ENCODE peak calls at places on chromosomes 4 and X, in nine cellular contexts. U is tibial artery, K is kidney, M is uterus, O is cardiac muscle cell, G is sigmoid colon, D is brain microvascular endothelial cell, Q is hepatocyte, J is lower lobe of right lung. T is an unnamed sample.

GRCh38 chr4:154456240-154456639 is 35.4 kb downstream of the DCHS2 start:
- DNase-seq in K (no peak), Q (no peak), M (no peak), G (no peak), J (no peak), D (no peak), U (no peak), O (no peak), T (no peak)

GRCh38 chr4:99755223-99755944 is 61.2 kb upstream of the DAPP1 start:
- DNase-seq in K (no peak), Q (no peak), U (no peak), O (peak), D (peak), J (no peak), G (no peak), M (no peak), T (no peak)

GRCh38 chr4:30718021-30718888 is 1.9 kb upstream of the PCDH7 start:
- DNase-seq in Q (peak), D (peak), K (peak), U (peak), M (peak), J (no peak), G (peak), O (peak), T (no peak)

GRCh38 chr4:43766648-43767047 is 682.0 kb downstream of the KCTD8 start:
- DNase-seq in J (no peak), Q (no peak), D (no peak), O (no peak), K (no peak), G (no peak), U (no peak), M (no peak), T (no peak)

GRCh38 chr4:45679411-45679810 is 444.4 kb downstream of the GABRG1 start:
- DNase-seq in J (no peak), K (no peak), G (no peak), Q (no peak), D (no peak), M (no peak), U (no peak), O (no peak), T (no peak)

GRCh38 chr4:2268357-2269205 is 6.7 kb upstream of the MXD4 start:
- DNase-seq in O (no peak), K (no peak), M (no peak), J (no peak), Q (no peak), D (no peak), U (no peak), G (no peak), T (no peak)

GRCh38 chrX:119155416-119156035 is 27.9 kb upstream of the KIAA1210 start:
- DNase-seq in J (no peak), M (no peak), D (peak), O (peak), Q (peak), K (no peak), U (no peak), G (no peak), T (no peak)

GRCh38 chr4:176064539-176064938 is 1.1 kb upstream of the WDR17 start:
- DNase-seq in D (no peak), M (no peak), O (no peak), J (no peak), K (no peak), U (no peak), Q (no peak), G (no peak), T (no peak)

GRCh38 chr4:159526172-159526571 is 423.3 kb downstream of the RAPGEF2 start:
- DNase-seq in U (no peak), O (no peak), K (no peak), D (no peak), J (no peak), G (no peak), M (no peak), Q (no peak), T (no peak)

GRCh38 chr4:139416073-139416673 is 37.7 kb upstream of the RAB33B start:
- DNase-seq in K (no peak), D (peak), Q (peak), O (peak), J (no peak), U (no peak), G (no peak), M (no peak), T (no peak)

GRCh38 chrX:44234116-44234515 is 109.4 kb downstream of the EFHC2 start:
- DNase-seq in O (no peak), M (no peak), J (no peak), Q (no peak), K (no peak), U (no peak), D (no peak), G (no peak), T (no peak)

GRCh38 chrX:44245730-44246129 is 97.7 kb downstream of the EFHC2 start:
- DNase-seq in U (no peak), D (no peak), Q (no peak), G (no peak), M (no peak), O (no peak), J (no peak), K (no peak), T (no peak)

GRCh38 chr4:26330186-26330787 is 9.5 kb downstream of the RBPJ start:
- DNase-seq in G (no peak), M (no peak), Q (peak), D (peak), O (peak), U (no peak), J (no peak), K (no peak), T (no peak)

GRCh38 chrX:20061869-20062254 is 54.8 kb downstream of the MAP7D2 start:
- DNase-seq in D (peak), K (no peak), G (no peak), J (no peak), U (no peak), M (no peak), O (peak), Q (no peak), T (no peak)

GRCh38 chr4:38523524-38524448 is 140.2 kb upstream of the KLF3 start:
- DNase-seq in M (no peak), K (no peak), J (no peak), D (no peak), O (no peak), G (no peak), Q (no peak), U (no peak), T (no peak)

GRCh38 chrX:13078739-13079444 is 34.5 kb upstream of the FAM9C start:
- DNase-seq in K (no peak), G (peak), D (peak), J (no peak), Q (peak), M (peak), U (peak), O (peak), T (no peak)

GRCh38 chrX:45788941-45789348 is 588.3 kb upstream of the DIPK2B start:
- DNase-seq in J (peak), M (no peak), K (peak), O (peak), Q (no peak), U (no peak), G (peak), D (no peak), T (no peak)

GRCh38 chr4:121939690-121940089 is 12.2 kb downstream of the TRPC3 start:
- DNase-seq in J (no peak), M (no peak), D (no peak), O (no peak), U (no peak), G (no peak), K (no peak), Q (peak), T (no peak)

GRCh38 chr4:113378836-113379235 is 329.4 kb downstream of the ANK2 start:
- DNase-seq in D (no peak), Q (no peak), K (no peak), U (no peak), M (no peak), O (no peak), J (no peak), G (no peak), T (no peak)

GRCh38 chr4:16524911-16525574 is 298.8 kb upstream of the TAPT1 start:
- DNase-seq in J (no peak), M (peak), Q (peak), K (no peak), U (no peak), D (no peak), G (no peak), O (peak), T (no peak)

GRCh38 chr4:74072739-74073138 is 26.3 kb downstream of the CXCL2 start:
- DNase-seq in M (no peak), G (no peak), U (no peak), J (no peak), K (no peak), D (no peak), Q (no peak), O (no peak), T (no peak)

GRCh38 chrX:85012098-85012497 is 8.4 kb downstream of the APOOL start:
- DNase-seq in D (no peak), J (no peak), K (no peak), O (no peak), M (no peak), U (no peak), Q (no peak), G (no peak), T (no peak)

GRCh38 chr4:961651-962230 is 11.6 kb downstream of the DGKQ start:
- DNase-seq in O (no peak), D (no peak), J (no peak), U (no peak), K (peak), M (no peak), G (peak), Q (no peak), T (no peak)

GRCh38 chr4:41334182-41334581 is 77.5 kb downstream of the UCHL1 start:
- DNase-seq in M (no peak), K (no peak), J (no peak), O (no peak), Q (peak), D (no peak), G (no peak), U (no peak), T (no peak)

GRCh38 chr4:80070880-80071620 is 2.0 kb downstream of the ANTXR2 start:
- DNase-seq in G (no peak), Q (peak), M (no peak), U (no peak), D (no peak), O (peak), J (no peak), K (no peak), T (no peak)

GRCh38 chr4:153223935-153224334 is 19.7 kb downstream of the TRIM2 start:
- DNase-seq in J (no peak), G (no peak), M (no peak), U (no peak), O (no peak), D (no peak), K (no peak), Q (no peak), T (no peak)

GRCh38 chr4:27094785-27095184 is 234.1 kb downstream of the STIM2 start:
- DNase-seq in O (no peak), M (no peak), Q (no peak), D (no peak), J (no peak), U (no peak), G (no peak), K (no peak), T (no peak)

GRCh38 chrX:9573282-9574106 is 108.6 kb downstream of the TBL1X start:
- DNase-seq in M (no peak), Q (peak), J (no peak), D (no peak), G (no peak), K (no peak), O (no peak), U (no peak), T (no peak)

GRCh38 chrX:129404670-129405008 is 118.7 kb downstream of the SMARCA1 start:
- DNase-seq in O (no peak), D (peak), U (no peak), Q (no peak), J (no peak), M (no peak), G (no peak), K (no peak), T (no peak)

GRCh38 chrX:45806410-45807121 is 605.9 kb upstream of the DIPK2B start:
- DNase-seq in Q (peak), K (no peak), O (peak), U (no peak), M (no peak), D (peak), J (no peak), G (no peak), T (peak)

GRCh38 chrX:11381464-11381863 is 88.3 kb downstream of the AMELX start:
- DNase-seq in G (peak), O (peak), D (peak), K (no peak), J (no peak), Q (peak), U (peak), M (no peak), T (no peak)

GRCh38 chrX:154043003-154043402 is 23.3 kb upstream of the IRAK1 start:
- DNase-seq in G (no peak), J (no peak), M (no peak), Q (no peak), U (peak), D (peak), K (no peak), O (peak), T (no peak)

GRCh38 chrX:151975228-151975593 is 735 bp upstream of the GABRE start:
- DNase-seq in O (no peak), G (no peak), M (no peak), U (no peak), Q (no peak), K (no peak), D (no peak), J (no peak), T (no peak)

GRCh38 chr4:128517739-128518510 is 230.3 kb upstream of the PGRMC2 start:
- DNase-seq in U (peak), G (peak), J (no peak), M (peak), Q (peak), K (no peak), D (peak), O (peak), T (no peak)

GRCh38 chr4:75598390-75598789 is 31.9 kb downstream of the CDKL2 start:
- DNase-seq in Q (no peak), K (no peak), J (no peak), U (no peak), G (no peak), O (peak), M (no peak), D (no peak), T (no peak)

GRCh38 chrX:71060127-71060526 is 8.0 kb downstream of the SNX12 start:
- DNase-seq in K (no peak), Q (no peak), D (no peak), U (no peak), G (no peak), O (no peak), M (no peak), J (no peak), T (no peak)

GRCh38 chrX:154123241-154124219 is 20.5 kb upstream of the OPN1LW start:
- DNase-seq in O (peak), Q (peak), M (no peak), U (no peak), D (peak), J (peak), K (peak), G (no peak), T (peak)

GRCh38 chrX:97021680-97022079 is 138.0 kb downstream of the RPA4 start:
- DNase-seq in Q (no peak), J (no peak), D (peak), K (no peak), M (no peak), G (no peak), U (no peak), O (peak), T (no peak)

GRCh38 chr4:109334596-109335105 is 32.2 kb upstream of the COL25A1 start:
- DNase-seq in J (no peak), O (no peak), Q (no peak), D (no peak), K (no peak), M (no peak), G (no peak), U (no peak), T (no peak)

GRCh38 chr4:109334129-109334528 is 31.7 kb upstream of the COL25A1 start:
- DNase-seq in K (no peak), G (no peak), M (no peak), O (peak), U (no peak), D (no peak), Q (no peak), J (no peak), T (no peak)

DNA sequence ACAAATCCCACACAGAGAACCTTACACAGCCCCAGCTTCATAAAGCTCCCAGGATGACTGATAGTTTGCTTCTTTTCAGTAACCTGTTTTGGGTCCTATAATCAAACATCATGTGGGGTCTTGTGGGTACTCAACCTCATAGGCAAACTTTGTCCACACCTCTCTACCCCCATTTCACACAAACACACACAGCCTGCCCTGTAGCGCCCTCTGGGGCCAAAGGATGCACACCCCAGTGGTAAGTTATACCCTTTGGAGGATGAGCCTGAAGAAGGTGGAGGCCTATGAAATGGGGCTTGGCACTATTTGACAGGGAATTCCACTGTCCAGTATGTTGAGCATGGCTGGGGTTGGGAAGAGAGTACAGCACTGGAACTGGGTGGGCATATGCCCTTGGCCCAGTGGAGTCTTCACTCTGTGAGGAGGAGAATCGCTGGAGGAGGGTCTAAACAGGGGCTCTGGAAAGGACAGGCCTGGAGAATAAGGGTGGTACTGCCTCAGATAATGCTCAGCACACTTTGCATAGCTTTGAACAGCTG is 30.5 kb upstream of the COL25A1 start:
- DNase-seq in O (peak), K (no peak), D (no peak), J (no peak), U (no peak), M (no peak), G (no peak), Q (no peak), T (no peak)
- TF ChIP-seq CTCF in O (peak), K (no peak), D (peak), J (peak), U (no peak), M (no peak), G (no peak), Q (no peak), T (no peak)

GRCh38 chr4:7755529-7755928 is 184.1 kb downstream of the AFAP1 start:
- DNase-seq in O (no peak), G (no peak), K (peak), M (no peak), D (no peak), U (no peak), Q (no peak), J (peak), T (no peak)
- H3K27ac ChIP-seq in O (no peak), G (no peak), K (no peak), M (no peak), D (no peak), U (no peak), Q (no peak), J (no peak), T (no peak)

DNA sequence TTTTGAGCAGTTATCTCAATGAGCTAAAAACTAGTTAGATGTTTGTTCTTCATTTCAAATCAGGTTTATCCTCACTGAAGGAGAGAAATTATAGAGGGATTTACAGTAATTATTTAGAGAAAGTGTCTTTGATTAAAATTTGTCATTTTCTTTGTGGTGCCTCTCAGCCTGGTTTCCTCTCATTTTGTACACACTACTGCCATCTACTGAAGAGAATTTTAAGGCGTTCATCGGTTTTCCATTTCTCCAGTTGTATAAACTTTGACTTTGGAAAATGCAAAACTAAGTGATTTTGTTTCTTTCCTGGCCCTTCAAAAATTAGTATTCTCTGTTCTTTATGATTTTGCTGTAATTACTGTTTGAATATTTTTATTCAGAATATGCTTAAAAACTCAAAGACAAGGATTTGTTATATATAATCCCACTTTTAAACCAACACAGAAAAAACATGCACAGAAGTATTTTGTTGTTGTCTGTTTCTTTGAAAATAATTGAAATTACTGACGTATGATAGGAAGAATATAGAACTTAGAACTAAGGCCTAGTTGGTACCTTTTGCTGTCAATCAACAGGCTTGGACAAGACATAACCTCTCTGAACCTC is 34.4 kb upstream of the ANXA3 start:
- DNase-seq in O (peak), U (no peak), K (no peak), J (no peak), G (no peak), Q (peak), M (no peak), D (no peak), T (no peak)
- TF ChIP-seq CTCF in O (peak), U (peak), K (peak), J (peak), G (peak), Q (peak), M (peak), D (peak), T (peak)

GRCh38 chr4:88604978-88605678 is 12.8 kb downstream of the HERC3 start:
- DNase-seq in Q (no peak), K (no peak), M (no peak), U (no peak), G (no peak), J (no peak), O (no peak), D (no peak), T (no peak)

GRCh38 chr4:88599714-88600113 is 7.4 kb downstream of the HERC3 start:
- DNase-seq in G (no peak), D (no peak), O (no peak), U (no peak), J (no peak), M (no peak), Q (no peak), K (no peak), T (no peak)

GRCh38 chr4:88597970-88598369 is 5.7 kb downstream of the HERC3 start:
- DNase-seq in K (no peak), M (no peak), G (no peak), Q (no peak), D (no peak), U (no peak), J (no peak), O (no peak), T (no peak)

GRCh38 chr4:88600129-88600849 is 8.0 kb downstream of the HERC3 start:
- DNase-seq in M (no peak), O (peak), D (peak), J (no peak), G (no peak), K (no peak), U (no peak), Q (no peak), T (no peak)

DNA sequence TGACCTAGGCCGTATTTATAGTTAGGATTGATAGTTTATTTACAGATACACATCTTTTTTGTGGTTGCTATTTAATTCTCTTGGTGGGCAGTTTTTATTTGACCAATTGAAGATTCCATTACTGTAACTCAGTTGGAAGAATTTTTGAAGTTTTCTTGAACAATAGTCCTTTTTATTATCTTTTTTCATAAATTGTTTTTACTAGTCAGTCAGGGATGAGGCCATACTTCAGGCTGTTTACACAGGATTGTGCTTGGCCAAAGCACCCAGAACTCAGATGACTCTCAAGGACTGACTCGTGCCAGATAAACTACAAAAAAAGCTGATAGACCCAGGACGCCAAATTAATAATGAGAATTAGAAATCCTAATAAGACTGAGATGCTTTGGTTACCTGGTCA is 7.0 kb downstream of the HERC3 start:
- DNase-seq in Q (no peak), M (no peak), K (no peak), G (no peak), D (peak), U (no peak), J (no peak), O (peak), T (no peak)
- H3K27ac ChIP-seq in Q (peak), M (peak), K (no peak), G (peak), D (peak), U (peak), J (peak), O (peak), T (no peak)

DNA sequence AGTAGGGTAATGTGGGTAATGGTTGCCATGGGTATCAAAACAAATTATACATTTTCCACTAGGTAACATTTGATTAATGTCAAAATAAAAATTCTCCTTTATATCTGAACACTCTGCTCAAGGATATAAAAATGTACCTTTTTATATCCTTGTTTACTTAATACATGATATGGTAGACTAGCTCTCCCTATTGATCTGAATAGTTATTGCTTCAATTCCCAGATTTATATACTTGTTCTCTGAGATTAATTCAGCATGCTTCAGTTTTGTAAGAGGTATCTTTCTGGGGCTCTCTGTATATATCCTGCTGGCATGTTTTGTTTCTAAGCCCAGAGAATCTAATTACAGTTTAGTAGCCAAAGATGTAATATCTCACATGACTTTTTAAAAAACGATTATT is 169.7 kb downstream of the NPNT start:
- DNase-seq in M (no peak), U (no peak), Q (no peak), J (no peak), K (no peak), O (no peak), D (no peak), G (no peak), T (no peak)
- TF ChIP-seq CTCF in M (no peak), U (peak), Q (no peak), J (no peak), K (no peak), O (no peak), D (no peak), G (no peak), T (no peak)

T was measured in CD4-positive, alpha-beta T cell.